ENCODE peak calls at places on chromosomes 11 and 22, in seven cellular contexts. Z is esophagus muscularis mucosa, N is fibroblast of lung, T is psoas muscle, J is right lobe of liver, E is left ventricle myocardium inferior, V is colonic mucosa. G is an unnamed sample.

GRCh38 chr11:14583252-14584105 is 60.1 kb upstream of the PDE3B start:
- DNase-seq in Z (peak; percentile 90), N (peak; percentile 4), T (no peak), J (peak; percentile 82), E (peak; percentile 47), V (peak; percentile 60), G (no peak)

GRCh38 chr22:31583861-31584485 is 78.0 kb downstream of the PISD start:
- DNase-seq in Z (no peak), N (peak; percentile 36), T (no peak), J (no peak), E (no peak), V (no peak), G (no peak)

GRCh38 chr11:108571001-108571400 is 22.6 kb downstream of the EXPH5 start:
- DNase-seq in Z (no peak), N (no peak), T (no peak), J (no peak), E (no peak), V (peak; percentile 70), G (no peak)

GRCh38 chr11:85756401-85757200 is 54.3 kb downstream of the SYTL2 start:
- DNase-seq in Z (no peak), N (no peak), T (no peak), J (no peak), E (no peak), V (peak; percentile 80), G (no peak)

GRCh38 chr11:3685923-3686322 is 14.7 kb upstream of the CHRNA10 start:
- DNase-seq in Z (no peak), N (peak; percentile 25), T (no peak), J (no peak), E (no peak), V (no peak), G (no peak)

GRCh38 chr11:61693897-61694840 is 14.0 kb downstream of the DAGLA start:
- DNase-seq in Z (no peak), N (peak; percentile 11), T (no peak), J (no peak), E (peak; percentile 53), V (peak; percentile 75), G (no peak)

GRCh38 chr11:78344114-78344513 is 73.5 kb downstream of the GAB2 start:
- DNase-seq in Z (no peak), N (no peak), T (no peak), J (no peak), E (no peak), V (no peak), G (no peak)

GRCh38 chr11:15793032-15793996 is 563.0 kb downstream of the SOX6 start:
- DNase-seq in Z (no peak), N (peak; percentile 55), T (no peak), J (no peak), E (no peak), V (no peak), G (no peak)

GRCh38 chr11:88174627-88175003 is 628 bp downstream of the RAB38 start:
- DNase-seq in Z (no peak), N (peak; percentile 75), T (peak; percentile 56), J (peak; percentile 47), E (peak; percentile 45), V (peak; percentile 61), G (peak; percentile 58)

GRCh38 chr22:23282089-23282501 is 101.8 kb downstream of the BCR start:
- DNase-seq in Z (no peak), N (peak; percentile 66), T (peak; percentile 60), J (no peak), E (peak; percentile 45), V (peak; percentile 44), G (no peak)

GRCh38 chr22:21568207-21569075 is 927 bp downstream of the UBE2L3 start:
- DNase-seq in Z (no peak), N (peak; percentile 28), T (no peak), J (no peak), E (peak; percentile 19), V (peak; percentile 50), G (peak; percentile 29)

GRCh38 chr11:117044287-117045035 is 53.8 kb downstream of the SIK3 start:
- DNase-seq in Z (no peak), N (no peak), T (no peak), J (no peak), E (no peak), V (no peak), G (no peak)

GRCh38 chr22:30889996-30890480 is 78.5 kb downstream of the MORC2 start:
- DNase-seq in Z (no peak), N (no peak), T (no peak), J (peak; percentile 32), E (peak; percentile 1), V (no peak), G (no peak)

GRCh38 chr11:82872377-82873150 is 27.7 kb downstream of the PRCP start:
- DNase-seq in Z (no peak), N (no peak), T (no peak), J (no peak), E (no peak), V (no peak), G (no peak)

GRCh38 chr11:9861860-9862725 is 198.2 kb downstream of the SWAP70 start:
- DNase-seq in Z (no peak), N (peak; percentile 77), T (peak; percentile 26), J (peak; percentile 55), E (no peak), V (peak; percentile 66), G (peak; percentile 20)

GRCh38 chr11:111777094-111778046 is 11.2 kb upstream of the PPP2R1B start:
- DNase-seq in Z (no peak), N (peak; percentile 91), T (no peak), J (peak; percentile 79), E (no peak), V (peak; percentile 33), G (no peak)

GRCh38 chr11:120395778-120396177 is 59.6 kb downstream of the ARHGEF12 start:
- DNase-seq in Z (no peak), N (no peak), T (no peak), J (no peak), E (no peak), V (no peak), G (no peak)

GRCh38 chr22:46754826-46755225 is 7.6 kb upstream of the TBC1D22A start:
- DNase-seq in Z (no peak), N (no peak), T (no peak), J (no peak), E (no peak), V (no peak), G (no peak)

GRCh38 chr11:35274909-35275807 is 136.2 kb downstream of the CD44 start:
- DNase-seq in Z (no peak), N (peak; percentile 33), T (peak; percentile 57), J (peak; percentile 79), E (peak; percentile 38), V (peak; percentile 57), G (peak; percentile 91)

GRCh38 chr22:42304021-42304790 is 33.8 kb upstream of the TCF20 start:
- DNase-seq in Z (no peak), N (no peak), T (no peak), J (no peak), E (no peak), V (no peak), G (no peak)

GRCh38 chr11:42544726-42545125 is 767.1 kb upstream of the API5 start:
- DNase-seq in Z (no peak), N (no peak), T (no peak), J (no peak), E (no peak), V (no peak), G (no peak)

GRCh38 chr11:35163707-35164496 is 24.9 kb downstream of the CD44 start:
- DNase-seq in Z (no peak), N (no peak), T (no peak), J (no peak), E (no peak), V (no peak), G (no peak)

GRCh38 chr11:40054631-40055030 is 1404.8 kb downstream of the LRRC4C start:
- DNase-seq in Z (no peak), N (no peak), T (no peak), J (no peak), E (no peak), V (no peak), G (no peak)

GRCh38 chr11:61027141-61027840 is 55.8 kb downstream of the CD6 start:
- DNase-seq in Z (no peak), N (no peak), T (no peak), J (no peak), E (no peak), V (no peak), G (no peak)

DNA sequence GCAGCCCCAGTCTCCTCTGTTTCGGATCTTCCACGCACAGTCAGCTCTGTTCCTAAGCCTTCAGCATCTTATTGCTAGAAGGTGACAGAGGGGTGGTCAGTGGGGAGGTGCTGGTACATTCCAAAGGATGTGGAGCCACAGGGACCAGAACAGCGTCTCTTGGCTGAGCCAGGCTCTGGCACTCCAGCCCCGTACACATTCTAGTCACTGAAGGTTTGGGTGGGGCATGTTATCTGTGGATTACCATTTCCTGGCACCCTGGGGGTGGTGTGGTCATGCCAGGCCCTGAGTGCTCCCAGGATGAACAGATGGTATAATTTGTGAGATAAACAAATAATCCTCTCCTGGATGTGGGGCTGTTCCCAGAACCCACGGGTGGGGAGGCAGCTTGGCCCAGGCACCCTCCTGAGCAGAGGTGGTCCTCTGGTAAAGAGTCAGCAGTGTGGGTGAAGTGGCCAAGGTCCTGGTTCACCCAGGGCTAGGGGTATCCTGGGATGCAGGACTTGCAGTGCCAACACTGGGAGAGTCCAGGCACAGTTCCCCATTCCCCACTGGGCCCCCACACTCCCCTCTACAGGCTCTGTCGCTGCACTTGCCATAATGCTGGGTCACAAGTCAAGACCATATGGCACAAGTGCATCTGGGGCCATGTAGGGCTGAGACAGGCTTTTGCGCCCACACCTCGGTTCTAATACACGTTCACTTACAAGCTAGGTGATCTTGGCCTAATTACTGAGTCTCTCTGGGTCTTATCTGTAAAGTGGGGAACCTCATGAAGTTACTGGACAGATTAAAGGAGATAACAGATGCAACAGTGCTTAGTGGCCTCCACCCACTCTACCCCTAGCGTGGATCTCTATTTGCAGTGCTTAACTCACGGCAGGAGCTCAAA is 33.0 kb downstream of the DKK3 start:
- DNase-seq in Z (no peak), N (no peak), T (no peak), J (peak; percentile 37), E (no peak), V (no peak), G (no peak)
- H3K4me1 ChIP-seq in Z (peaks cover 92% of the 10 kb centered on the region), N (peaks cover 67% of the 10 kb centered on the region), T (peaks cover 33% of the 10 kb centered on the region), J (peaks cover 5% of the 10 kb centered on the region), E (peaks cover 100% of the 10 kb centered on the region), V (peaks cover 8% of the 10 kb centered on the region), G (no peaks in the 10 kb centered on the region)

GRCh38 chr11:134640536-134640935 is 228.5 kb upstream of the B3GAT1 start:
- DNase-seq in Z (no peak), N (no peak), T (no peak), J (no peak), E (no peak), V (no peak), G (no peak)
- H3K27ac ChIP-seq in Z (no peak overlapping the region), N (no peak overlapping the region), T (no peak overlapping the region), J (no peak overlapping the region), E (no peak overlapping the region), V (no peak overlapping the region), G (no peak overlapping the region)

DNA sequence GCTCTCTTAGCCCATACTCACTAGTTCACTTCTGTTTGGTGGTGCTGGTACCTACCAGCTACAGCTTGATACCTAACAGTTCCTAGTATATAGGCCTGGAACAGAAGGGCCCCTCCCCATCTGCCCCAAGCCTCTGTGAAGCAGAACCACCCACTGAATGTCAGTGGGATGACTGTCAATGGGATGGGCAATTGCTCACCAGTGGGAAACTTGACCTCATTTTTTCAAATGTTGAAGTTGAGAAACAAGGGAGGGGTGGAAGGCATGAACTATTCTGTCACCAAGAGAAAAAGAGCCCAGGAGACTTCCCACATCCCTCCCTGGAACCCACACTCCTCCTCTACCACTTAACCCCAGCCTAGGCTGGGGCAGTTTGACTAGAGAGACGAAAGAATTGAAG is at the start of gene NLRP10:
- DNase-seq in Z (no peak), N (peak; percentile 66), T (no peak), J (no peak), E (no peak), V (no peak), G (no peak)
- H3K4me3 ChIP-seq in Z (no peak within 1 kb of the TSS), N (no peak within 1 kb of the TSS), T (no peak within 1 kb of the TSS), J (no peak within 1 kb of the TSS), E (no peak within 1 kb of the TSS), V (no peak within 1 kb of the TSS), G (no peak within 1 kb of the TSS)

GRCh38 chr11:128497057-128497957 is 90.1 kb downstream of the ETS1 start:
- DNase-seq in Z (no peak), N (peak; percentile 98), T (peak; percentile 47), J (peak; percentile 66), E (no peak), V (no peak), G (no peak)
- H3K4me1 ChIP-seq in Z (peaks cover 92% of the 10 kb centered on the region), N (peaks cover 67% of the 10 kb centered on the region), T (peaks cover 88% of the 10 kb centered on the region), J (no peaks in the 10 kb centered on the region), E (peaks cover 100% of the 10 kb centered on the region), V (peaks cover 18% of the 10 kb centered on the region), G (peaks cover 36% of the 10 kb centered on the region)

G was measured in pancreas.